ENCODE peak calls at places on chromosomes 6 and 20, in seven cellular contexts. One of them, this sample, is unnamed.

GRCh38 chr20:61985096-61985495 is 80.6 kb downstream of the TAF4 start:
- DNase-seq in frontal cortex: no peak
- DNase-seq in pancreas: no peak
- DNase-seq in HFFc6: no peak
- DNase-seq in H4: no peak
- DNase-seq in IMR-90: no peak
- DNase-seq in activated CD4-positive, alpha-beta T cell treated with anti-CD3 and anti-CD28 coated beads, Interleukin-2, amount 50 U/mL, for 4 hours: no peak
- DNase-seq in this sample: no peak

GRCh38 chr6:108676555-108676954 is 115.8 kb downstream of the FOXO3 start:
- DNase-seq in HFFc6: no peak
- DNase-seq in frontal cortex: no peak
- DNase-seq in H4: no peak
- DNase-seq in activated CD4-positive, alpha-beta T cell treated with anti-CD3 and anti-CD28 coated beads, Interleukin-2, amount 50 U/mL, for 4 hours: no peak
- DNase-seq in IMR-90: no peak
- DNase-seq in pancreas: no peak
- DNase-seq in this sample: no peak

GRCh38 chr6:225121-225721 is 67.1 kb upstream of the DUSP22 start:
- DNase-seq in pancreas: no peak
- DNase-seq in frontal cortex: no peak
- DNase-seq in IMR-90: no peak
- DNase-seq in activated CD4-positive, alpha-beta T cell treated with anti-CD3 and anti-CD28 coated beads, Interleukin-2, amount 50 U/mL, for 4 hours: peak; percentile 61
- DNase-seq in HFFc6: no peak
- DNase-seq in H4: no peak
- DNase-seq in this sample: no peak

GRCh38 chr20:59748555-59749292 is 144.4 kb downstream of the PHACTR3 start:
- DNase-seq in pancreas: no peak
- DNase-seq in H4: no peak
- DNase-seq in activated CD4-positive, alpha-beta T cell treated with anti-CD3 and anti-CD28 coated beads, Interleukin-2, amount 50 U/mL, for 4 hours: no peak
- DNase-seq in frontal cortex: no peak
- DNase-seq in HFFc6: peak; percentile 40
- DNase-seq in IMR-90: peak; percentile 19
- DNase-seq in this sample: no peak

GRCh38 chr20:47785900-47786762 is 850 bp upstream of the SULF2 start:
- DNase-seq in activated CD4-positive, alpha-beta T cell treated with anti-CD3 and anti-CD28 coated beads, Interleukin-2, amount 50 U/mL, for 4 hours: no peak
- DNase-seq in IMR-90: peak; percentile 71
- DNase-seq in H4: peak; percentile 78
- DNase-seq in frontal cortex: peak; percentile 82
- DNase-seq in HFFc6: peak; percentile 18
- DNase-seq in pancreas: peak; percentile 32
- DNase-seq in this sample: peak; percentile 98

GRCh38 chr6:108836061-108836460 is 12.2 kb upstream of the ARMC2 start:
- DNase-seq in HFFc6: no peak
- DNase-seq in H4: peak; percentile 11
- DNase-seq in IMR-90: peak; percentile 86
- DNase-seq in frontal cortex: no peak
- DNase-seq in activated CD4-positive, alpha-beta T cell treated with anti-CD3 and anti-CD28 coated beads, Interleukin-2, amount 50 U/mL, for 4 hours: no peak
- DNase-seq in pancreas: no peak
- DNase-seq in this sample: no peak

GRCh38 chr6:32111424-32112066 is 2.4 kb upstream of the TNXB start:
- DNase-seq in frontal cortex: no peak
- DNase-seq in IMR-90: no peak
- DNase-seq in pancreas: no peak
- DNase-seq in H4: no peak
- DNase-seq in HFFc6: no peak
- DNase-seq in activated CD4-positive, alpha-beta T cell treated with anti-CD3 and anti-CD28 coated beads, Interleukin-2, amount 50 U/mL, for 4 hours: no peak
- DNase-seq in this sample: no peak

GRCh38 chr20:878511-879307 is 37.4 kb downstream of the ANGPT4 start:
- DNase-seq in pancreas: no peak
- DNase-seq in frontal cortex: no peak
- DNase-seq in H4: no peak
- DNase-seq in IMR-90: peak; percentile 20
- DNase-seq in activated CD4-positive, alpha-beta T cell treated with anti-CD3 and anti-CD28 coated beads, Interleukin-2, amount 50 U/mL, for 4 hours: no peak
- DNase-seq in HFFc6: no peak
- DNase-seq in this sample: peak; percentile 62

GRCh38 chr6:170017603-170018274 is 266.3 kb downstream of the ERMARD start:
- DNase-seq in frontal cortex: no peak
- DNase-seq in HFFc6: no peak
- DNase-seq in activated CD4-positive, alpha-beta T cell treated with anti-CD3 and anti-CD28 coated beads, Interleukin-2, amount 50 U/mL, for 4 hours: no peak
- DNase-seq in H4: no peak
- DNase-seq in pancreas: no peak
- DNase-seq in IMR-90: no peak
- DNase-seq in this sample: no peak

GRCh38 chr6:86937219-86938079 is at the start of gene HTR1E:
- DNase-seq in pancreas: peak; percentile 46
- DNase-seq in frontal cortex: peak; percentile 24
- DNase-seq in IMR-90: peak; percentile 2
- DNase-seq in H4: no peak
- DNase-seq in activated CD4-positive, alpha-beta T cell treated with anti-CD3 and anti-CD28 coated beads, Interleukin-2, amount 50 U/mL, for 4 hours: no peak
- DNase-seq in HFFc6: no peak
- DNase-seq in this sample: peak; percentile 67

GRCh38 chr20:50508171-50508761 is 1.9 kb upstream of the PTPN1 start:
- DNase-seq in pancreas: no peak
- DNase-seq in HFFc6: no peak
- DNase-seq in IMR-90: no peak
- DNase-seq in activated CD4-positive, alpha-beta T cell treated with anti-CD3 and anti-CD28 coated beads, Interleukin-2, amount 50 U/mL, for 4 hours: no peak
- DNase-seq in H4: no peak
- DNase-seq in frontal cortex: no peak
- DNase-seq in this sample: no peak

GRCh38 chr6:154480144-154480639 is 30.3 kb downstream of the CNKSR3 start:
- DNase-seq in HFFc6: no peak
- DNase-seq in IMR-90: no peak
- DNase-seq in H4: no peak
- DNase-seq in activated CD4-positive, alpha-beta T cell treated with anti-CD3 and anti-CD28 coated beads, Interleukin-2, amount 50 U/mL, for 4 hours: no peak
- DNase-seq in pancreas: no peak
- DNase-seq in frontal cortex: no peak
- DNase-seq in this sample: no peak

GRCh38 chr6:158011980-158012566 is 30.4 kb downstream of the SYNJ2 start:
- DNase-seq in H4: no peak
- DNase-seq in pancreas: no peak
- DNase-seq in frontal cortex: no peak
- DNase-seq in IMR-90: no peak
- DNase-seq in activated CD4-positive, alpha-beta T cell treated with anti-CD3 and anti-CD28 coated beads, Interleukin-2, amount 50 U/mL, for 4 hours: no peak
- DNase-seq in HFFc6: no peak
- DNase-seq in this sample: no peak

GRCh38 chr20:48329676-48330644 is 497.8 kb downstream of the PREX1 start:
- DNase-seq in H4: no peak
- DNase-seq in pancreas: no peak
- DNase-seq in frontal cortex: no peak
- DNase-seq in HFFc6: no peak
- DNase-seq in activated CD4-positive, alpha-beta T cell treated with anti-CD3 and anti-CD28 coated beads, Interleukin-2, amount 50 U/mL, for 4 hours: no peak
- DNase-seq in IMR-90: peak; percentile 51
- DNase-seq in this sample: peak; percentile 54

GRCh38 chr20:15875446-15875845 is 697.8 kb downstream of the KIF16B start:
- DNase-seq in HFFc6: no peak
- DNase-seq in pancreas: peak; percentile 6
- DNase-seq in IMR-90: no peak
- DNase-seq in activated CD4-positive, alpha-beta T cell treated with anti-CD3 and anti-CD28 coated beads, Interleukin-2, amount 50 U/mL, for 4 hours: no peak
- DNase-seq in H4: no peak
- DNase-seq in frontal cortex: no peak
- DNase-seq in this sample: no peak

GRCh38 chr20:63083831-63084562 is 77.2 kb upstream of the BHLHE23 start:
- DNase-seq in HFFc6: no peak
- DNase-seq in frontal cortex: no peak
- DNase-seq in activated CD4-positive, alpha-beta T cell treated with anti-CD3 and anti-CD28 coated beads, Interleukin-2, amount 50 U/mL, for 4 hours: no peak
- DNase-seq in pancreas: no peak
- DNase-seq in H4: no peak
- DNase-seq in IMR-90: no peak
- DNase-seq in this sample: no peak

GRCh38 chr6:89596056-89596455 is 42.5 kb downstream of the LYRM2 start:
- DNase-seq in H4: no peak
- DNase-seq in IMR-90: no peak
- DNase-seq in HFFc6: no peak
- DNase-seq in pancreas: no peak
- DNase-seq in activated CD4-positive, alpha-beta T cell treated with anti-CD3 and anti-CD28 coated beads, Interleukin-2, amount 50 U/mL, for 4 hours: no peak
- DNase-seq in frontal cortex: no peak
- DNase-seq in this sample: no peak

GRCh38 chr6:22828179-22829062 is 259.1 kb downstream of the HDGFL1 start:
- DNase-seq in pancreas: peak; percentile 51
- DNase-seq in frontal cortex: peak; percentile 10
- DNase-seq in activated CD4-positive, alpha-beta T cell treated with anti-CD3 and anti-CD28 coated beads, Interleukin-2, amount 50 U/mL, for 4 hours: no peak
- DNase-seq in IMR-90: peak; percentile 97
- DNase-seq in HFFc6: peak; percentile 86
- DNase-seq in H4: peak; percentile 95
- DNase-seq in this sample: peak; percentile 46